ENCODE peak calls at places on chromosomes 11 and 22, in seven cellular contexts. V is astrocyte of the spinal cord, B is kidney epithelial cell, K is HFF-Myc, P is A549, U is ovary, N is uterus. X is an unnamed sample.

GRCh38 chr11:62067741-62068140 is 56.1 kb upstream of the INCENP start:
- DNase-seq in U (no peak), K (no peak), P (no peak), V (no peak), B (no peak), N (no peak), X (no peak)

GRCh38 chr22:30809086-30809485 is 114.4 kb downstream of the OSBP2 start:
- DNase-seq in N (no peak), V (peak), K (no peak), P (no peak), B (no peak), U (no peak), X (peak)

GRCh38 chr11:119433369-119433749 is 10.4 kb upstream of the THY1 start:
- DNase-seq in N (no peak), U (no peak), K (peak), B (no peak), P (no peak), V (no peak), X (no peak)

GRCh38 chr11:95849087-95849825 is 59.0 kb downstream of the CEP57 start:
- DNase-seq in K (peak), N (peak), B (peak), P (peak), V (peak), U (no peak), X (peak)

GRCh38 chr11:6022954-6023353 is 7.6 kb downstream of the OR56A1 start:
- DNase-seq in U (no peak), N (no peak), K (no peak), P (peak), V (peak), B (no peak), X (peak)

GRCh38 chr22:37058917-37059701 is 7.6 kb downstream of the KCTD17 start:
- DNase-seq in B (no peak), U (no peak), P (no peak), N (no peak), K (no peak), V (no peak), X (no peak)

GRCh38 chr11:111185259-111185658 is 60.3 kb upstream of the POU2AF2 start:
- DNase-seq in N (no peak), V (peak), K (peak), P (no peak), B (no peak), U (no peak), X (no peak)

GRCh38 chr11:80606726-80607125 is 1165.9 kb upstream of the TENM4 start:
- DNase-seq in V (peak), K (no peak), P (no peak), U (no peak), N (no peak), B (no peak), X (peak)

GRCh38 chr11:121206810-121207209 is 85.8 kb upstream of the SC5D start:
- DNase-seq in K (peak), N (no peak), V (no peak), U (no peak), B (no peak), P (no peak), X (no peak)

GRCh38 chr11:93849751-93850584 is 450 bp downstream of the VSTM5 start:
- DNase-seq in U (peak), B (no peak), K (no peak), V (peak), P (peak), N (no peak), X (no peak)

GRCh38 chr11:130037058-130037457 is 32.6 kb upstream of the APLP2 start:
- DNase-seq in U (no peak), P (peak), V (peak), B (peak), K (peak), N (no peak), X (peak)

GRCh38 chr22:32413715-32414114 is 1.7 kb upstream of the RTCB start:
- DNase-seq in U (no peak), V (peak), P (peak), K (no peak), N (no peak), B (no peak), X (no peak)

GRCh38 chr11:15923169-15923568 is 433.2 kb downstream of the SOX6 start:
- DNase-seq in U (no peak), P (no peak), K (no peak), N (no peak), V (no peak), B (no peak), X (no peak)

GRCh38 chr22:31081963-31082605 is 966 bp downstream of the SMTN start:
- DNase-seq in N (peak), B (no peak), U (peak), K (no peak), V (no peak), P (no peak), X (no peak)

GRCh38 chr22:36194971-36195370 is 6.6 kb downstream of the APOL4 start:
- DNase-seq in B (peak), N (peak), K (no peak), P (peak), U (peak), V (peak), X (peak)

GRCh38 chr11:86152006-86152862 is 83.3 kb upstream of the PICALM start:
- DNase-seq in B (peak), N (no peak), V (peak), K (no peak), P (no peak), U (no peak), X (no peak)

GRCh38 chr11:69051381-69052342 is 2.9 kb downstream of the TPCN2 start:
- DNase-seq in U (no peak), B (no peak), N (no peak), P (no peak), K (no peak), V (no peak), X (no peak)

GRCh38 chr22:27998511-27999410 is 79.7 kb upstream of the PITPNB start:
- DNase-seq in N (no peak), P (no peak), B (no peak), V (no peak), U (peak), K (no peak), X (no peak)

GRCh38 chr11:5421811-5422210 is at the start of gene OR51Q1:
- DNase-seq in K (no peak), B (no peak), V (no peak), N (no peak), P (no peak), U (no peak), X (no peak)

GRCh38 chr11:15288801-15289342 is 174.1 kb downstream of the INSC start:
- DNase-seq in K (no peak), N (no peak), B (no peak), V (no peak), P (no peak), U (no peak), X (no peak)

GRCh38 chr22:39928556-39929401 is 27.9 kb downstream of the GRAP2 start:
- DNase-seq in B (no peak), P (no peak), V (no peak), U (no peak), N (no peak), K (no peak), X (no peak)

GRCh38 chr11:107844041-107844440 is 14.5 kb downstream of the SLC35F2 start:
- DNase-seq in N (no peak), K (no peak), B (peak), U (no peak), V (peak), P (peak), X (no peak)

GRCh38 chr22:32754413-32755041 is 47.0 kb upstream of the TIMP3 start:
- DNase-seq in N (peak), K (no peak), P (peak), B (no peak), U (no peak), V (peak), X (no peak)

GRCh38 chr11:108963118-108963517 is 298.2 kb downstream of the DDX10 start:
- DNase-seq in P (no peak), B (no peak), K (no peak), U (no peak), V (no peak), N (no peak), X (no peak)

GRCh38 chr22:39462443-39463147 is 5.8 kb downstream of the MGAT3 start:
- DNase-seq in U (no peak), V (no peak), P (no peak), K (no peak), B (no peak), N (peak), X (no peak)

GRCh38 chr22:19565921-19566598 is 41.9 kb upstream of the CLDN5 start:
- DNase-seq in V (no peak), K (no peak), U (no peak), N (peak), B (no peak), P (no peak), X (no peak)

GRCh38 chr22:44775862-44776261 is 23.5 kb downstream of the ARHGAP8 start:
- DNase-seq in K (no peak), V (no peak), P (no peak), N (no peak), B (no peak), U (no peak), X (no peak)

GRCh38 chr22:43171607-43172006 is 15.3 kb downstream of the TTLL12 start:
- DNase-seq in V (no peak), U (no peak), P (no peak), K (no peak), N (no peak), B (no peak), X (no peak)

GRCh38 chr11:71248251-71248570 is 4.2 kb downstream of the SHANK2 start:
- DNase-seq in U (no peak), K (no peak), N (no peak), P (no peak), B (no peak), V (no peak), X (no peak)

GRCh38 chr11:127624455-127624854 is 623.9 kb upstream of the KIRREL3 start:
- DNase-seq in V (no peak), U (peak), B (no peak), P (no peak), K (no peak), N (no peak), X (no peak)

GRCh38 chr11:61797263-61797944 is 4.7 kb downstream of the FEN1 start:
- DNase-seq in V (peak), B (peak), N (peak), P (peak), K (peak), U (peak), X (peak)

GRCh38 chr11:45285931-45286632 is at the start of gene SYT13:
- DNase-seq in N (no peak), P (peak), V (no peak), B (no peak), K (no peak), U (no peak), X (no peak)

GRCh38 chr11:122673706-122674105 is 18.2 kb downstream of the UBASH3B start:
- DNase-seq in K (no peak), N (no peak), V (no peak), U (no peak), P (no peak), B (no peak), X (no peak)

GRCh38 chr11:9076661-9077060 is 14.7 kb downstream of the SCUBE2 start:
- DNase-seq in K (no peak), U (no peak), N (no peak), B (no peak), P (no peak), V (no peak), X (no peak)

GRCh38 chr11:18093946-18094345 is 11.9 kb downstream of the SAAL1 start:
- DNase-seq in P (no peak), K (no peak), V (no peak), U (no peak), B (no peak), N (no peak), X (no peak)

GRCh38 chr11:59787816-59788215 is 22.8 kb downstream of the MRPL16 start:
- DNase-seq in U (no peak), B (no peak), K (no peak), P (no peak), N (no peak), V (peak), X (no peak)

GRCh38 chr11:63012450-63013238 is 3.0 kb downstream of the SLC22A8 start:
- DNase-seq in V (no peak), P (no peak), K (no peak), N (no peak), U (no peak), B (no peak), X (no peak)

GRCh38 chr11:43868852-43869567 is 11.6 kb upstream of the ALKBH3 start:
- DNase-seq in B (peak), U (no peak), K (no peak), P (peak), N (no peak), V (peak), X (no peak)

DNA sequence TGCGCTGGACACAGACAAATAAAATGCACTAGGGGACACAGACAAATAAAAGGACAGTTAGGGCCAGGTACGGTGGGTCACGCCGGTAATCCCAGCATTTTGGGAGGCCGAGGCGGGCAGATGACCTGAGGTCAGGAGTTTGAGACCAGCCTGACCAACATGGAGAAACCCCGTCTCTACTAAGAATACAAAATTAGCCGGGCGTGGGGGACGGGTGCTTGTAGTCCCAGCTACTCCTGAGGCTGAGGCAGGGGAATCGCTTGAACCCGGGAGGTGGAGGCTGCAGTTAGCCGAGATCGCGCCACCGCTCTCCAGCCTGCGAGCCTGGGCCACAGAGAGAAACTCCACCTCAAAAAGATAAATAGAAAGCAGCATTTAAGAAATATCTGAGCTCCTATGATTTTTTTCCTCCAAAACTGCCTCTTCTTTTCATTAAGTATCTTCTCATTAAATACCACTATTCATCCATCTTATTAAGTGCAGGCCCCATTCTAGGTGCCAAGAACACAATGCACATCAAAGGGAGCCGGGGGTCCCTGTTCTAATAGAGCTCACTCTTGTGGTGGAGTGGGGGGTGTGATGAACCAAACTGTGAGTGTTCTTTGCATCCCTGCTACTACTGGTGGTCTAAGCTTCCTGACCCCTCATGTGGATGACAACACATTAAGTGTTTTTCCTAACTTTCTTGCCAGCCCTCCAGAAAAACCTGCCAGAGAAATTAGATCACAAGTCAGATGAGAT is 766 bp upstream of the ZNHIT2 start:
- DNase-seq in P (no peak), B (no peak), V (no peak), N (no peak), U (no peak), K (no peak), X (no peak)
- TF ChIP-seq CTCF in P (no peak), B (no peak), V (no peak), N (peak), U (no peak), K (no peak), X (no peak)

GRCh38 chr11:1650918-1651262 is 21.3 kb downstream of the KRTAP5-5 start:
- DNase-seq in N (no peak), U (no peak), B (no peak), P (no peak), V (no peak), K (no peak), X (no peak)
- H3K4me3 ChIP-seq in N (no peak), U (no peak), B (no peak), P (no peak), V (no peak), K (no peak), X (no peak)

DNA sequence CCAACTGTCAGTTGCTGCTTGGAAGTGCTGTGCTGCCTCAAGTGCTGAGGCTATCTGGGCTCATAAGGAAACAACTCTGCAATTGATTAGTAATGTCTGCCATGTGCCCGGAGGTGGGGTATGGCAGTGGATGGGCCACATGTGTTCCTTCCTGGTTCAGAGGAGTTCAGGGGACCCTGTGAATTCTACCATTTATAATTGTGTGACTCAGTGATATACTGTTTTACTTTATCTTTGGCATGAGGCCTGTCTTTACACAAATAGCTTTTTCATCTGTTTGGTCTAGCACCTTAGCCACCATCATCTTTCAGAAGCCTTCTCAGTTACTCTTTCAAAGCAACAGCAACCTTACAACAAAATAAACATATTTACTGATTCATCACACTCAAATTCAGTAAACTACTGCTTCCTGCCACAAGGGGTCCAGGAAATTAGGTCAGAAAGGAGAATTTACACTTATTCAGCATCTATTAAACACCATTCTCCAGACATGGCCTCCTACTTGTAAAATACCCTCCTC is 20.9 kb downstream of the DKK3 start:
- DNase-seq in N (no peak), B (no peak), K (peak), V (peak), U (no peak), P (peak), X (no peak)
- TF ChIP-seq CTCF in N (no peak), B (peak), K (peak), V (peak), U (no peak), P (peak), X (peak)

DNA sequence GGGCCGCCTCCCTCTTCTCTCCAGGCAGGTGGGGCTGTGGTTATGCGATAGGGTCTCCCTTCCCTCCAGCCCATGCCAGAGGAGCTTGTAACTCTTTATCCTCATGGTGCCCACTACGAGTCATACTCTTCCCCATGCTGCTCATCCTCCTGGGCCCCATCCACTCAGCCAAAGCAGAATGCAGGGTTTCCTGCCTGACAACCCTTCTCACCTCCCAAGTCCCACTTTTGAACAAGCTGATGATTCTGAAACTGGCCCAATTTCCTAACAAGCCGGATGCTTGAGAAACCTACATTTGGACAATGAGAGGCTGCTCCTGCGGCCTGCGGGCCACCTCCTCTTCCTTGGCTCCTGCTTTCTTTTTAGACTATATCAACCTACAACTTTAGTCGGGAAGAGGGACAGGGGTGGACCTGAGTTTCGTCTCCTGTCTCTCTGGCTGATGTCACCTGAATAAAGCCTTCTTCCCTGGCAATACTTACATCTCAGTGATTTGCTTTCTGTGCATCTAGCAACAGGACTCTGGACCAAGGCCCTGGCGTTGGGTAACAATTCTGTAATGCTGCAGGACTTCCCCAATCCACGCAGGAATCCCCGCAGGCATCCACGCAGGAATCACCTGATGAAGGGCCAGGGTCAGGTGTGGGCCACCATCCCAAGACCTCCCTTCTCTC is 1.5 kb upstream of the NDUFS8 start:
- DNase-seq in N (no peak), P (peak), K (no peak), V (no peak), B (peak), U (no peak), X (no peak)
- H3K4me3 ChIP-seq in N (no peak), P (peak), K (no peak), V (no peak), B (no peak), U (no peak), X (no peak)